ENCODE peak calls at places on chromosomes 4 and X, in four cellular contexts. One of them, this sample, is unnamed.

GRCh38 chr4:82694892-82695291 is 103.7 kb downstream of the SCD5 start:
- DNase-seq in stimulated activated naive CD8-positive, alpha-beta T cell treated with anti-CD3 and anti-CD28 coated beads, Interleukin-15, Interleukin-2, amounts not matched to agents 100 U/mL and 50 U/mL, for 24 hours: no peak
- DNase-seq in SW480: no peak
- DNase-seq in stimulated activated CD4-positive, alpha-beta T cell treated with anti-CD3 and anti-CD28 coated beads, Interleukin-4, amount 100 ng/mL, for 1 hour: no peak
- DNase-seq in this sample: no peak

GRCh38 chr4:77911842-77912450 is 49.3 kb downstream of the MRPL1 start:
- DNase-seq in SW480: no peak
- DNase-seq in stimulated activated CD4-positive, alpha-beta T cell treated with anti-CD3 and anti-CD28 coated beads, Interleukin-4, amount 100 ng/mL, for 1 hour: no peak
- DNase-seq in stimulated activated naive CD8-positive, alpha-beta T cell treated with anti-CD3 and anti-CD28 coated beads, Interleukin-15, Interleukin-2, amounts not matched to agents 100 U/mL and 50 U/mL, for 24 hours: no peak
- DNase-seq in this sample: no peak

GRCh38 chr4:101155859-101156430 is 191.4 kb downstream of the PPP3CA start:
- DNase-seq in stimulated activated naive CD8-positive, alpha-beta T cell treated with anti-CD3 and anti-CD28 coated beads, Interleukin-15, Interleukin-2, amounts not matched to agents 100 U/mL and 50 U/mL, for 24 hours: no peak
- DNase-seq in stimulated activated CD4-positive, alpha-beta T cell treated with anti-CD3 and anti-CD28 coated beads, Interleukin-4, amount 100 ng/mL, for 1 hour: no peak
- DNase-seq in SW480: no peak
- DNase-seq in this sample: no peak

GRCh38 chr4:14783011-14783877 is 219.0 kb upstream of the CPEB2 start:
- DNase-seq in stimulated activated CD4-positive, alpha-beta T cell treated with anti-CD3 and anti-CD28 coated beads, Interleukin-4, amount 100 ng/mL, for 1 hour: no peak
- DNase-seq in SW480: peak; percentile 39
- DNase-seq in stimulated activated naive CD8-positive, alpha-beta T cell treated with anti-CD3 and anti-CD28 coated beads, Interleukin-15, Interleukin-2, amounts not matched to agents 100 U/mL and 50 U/mL, for 24 hours: peak; percentile 50
- DNase-seq in this sample: no peak

GRCh38 chrX:105706041-105706440 is 116.3 kb upstream of the NRK start:
- DNase-seq in stimulated activated CD4-positive, alpha-beta T cell treated with anti-CD3 and anti-CD28 coated beads, Interleukin-4, amount 100 ng/mL, for 1 hour: no peak
- DNase-seq in SW480: no peak
- DNase-seq in stimulated activated naive CD8-positive, alpha-beta T cell treated with anti-CD3 and anti-CD28 coated beads, Interleukin-15, Interleukin-2, amounts not matched to agents 100 U/mL and 50 U/mL, for 24 hours: no peak
- DNase-seq in this sample: no peak

GRCh38 chr4:173040200-173040599 is 128.4 kb upstream of the GALNT7 start:
- DNase-seq in SW480: no peak
- DNase-seq in stimulated activated CD4-positive, alpha-beta T cell treated with anti-CD3 and anti-CD28 coated beads, Interleukin-4, amount 100 ng/mL, for 1 hour: no peak
- DNase-seq in stimulated activated naive CD8-positive, alpha-beta T cell treated with anti-CD3 and anti-CD28 coated beads, Interleukin-15, Interleukin-2, amounts not matched to agents 100 U/mL and 50 U/mL, for 24 hours: no peak
- DNase-seq in this sample: no peak

GRCh38 chr4:7798215-7798995 is 141.3 kb downstream of the AFAP1 start:
- DNase-seq in SW480: no peak
- DNase-seq in stimulated activated naive CD8-positive, alpha-beta T cell treated with anti-CD3 and anti-CD28 coated beads, Interleukin-15, Interleukin-2, amounts not matched to agents 100 U/mL and 50 U/mL, for 24 hours: no peak
- DNase-seq in stimulated activated CD4-positive, alpha-beta T cell treated with anti-CD3 and anti-CD28 coated beads, Interleukin-4, amount 100 ng/mL, for 1 hour: no peak
- DNase-seq in this sample: no peak

GRCh38 chrX:46610070-46610658 is 36.6 kb downstream of the CHST7 start:
- DNase-seq in SW480: no peak
- DNase-seq in stimulated activated CD4-positive, alpha-beta T cell treated with anti-CD3 and anti-CD28 coated beads, Interleukin-4, amount 100 ng/mL, for 1 hour: no peak
- DNase-seq in stimulated activated naive CD8-positive, alpha-beta T cell treated with anti-CD3 and anti-CD28 coated beads, Interleukin-15, Interleukin-2, amounts not matched to agents 100 U/mL and 50 U/mL, for 24 hours: no peak
- DNase-seq in this sample: no peak

GRCh38 chr4:169665039-169665732 is 44.8 kb downstream of the CLCN3 start:
- DNase-seq in stimulated activated naive CD8-positive, alpha-beta T cell treated with anti-CD3 and anti-CD28 coated beads, Interleukin-15, Interleukin-2, amounts not matched to agents 100 U/mL and 50 U/mL, for 24 hours: no peak
- DNase-seq in SW480: no peak
- DNase-seq in stimulated activated CD4-positive, alpha-beta T cell treated with anti-CD3 and anti-CD28 coated beads, Interleukin-4, amount 100 ng/mL, for 1 hour: no peak
- DNase-seq in this sample: no peak

GRCh38 chrX:100417671-100418070 is 7.6 kb upstream of the PCDH19 start:
- DNase-seq in SW480: no peak
- DNase-seq in stimulated activated naive CD8-positive, alpha-beta T cell treated with anti-CD3 and anti-CD28 coated beads, Interleukin-15, Interleukin-2, amounts not matched to agents 100 U/mL and 50 U/mL, for 24 hours: no peak
- DNase-seq in stimulated activated CD4-positive, alpha-beta T cell treated with anti-CD3 and anti-CD28 coated beads, Interleukin-4, amount 100 ng/mL, for 1 hour: no peak
- DNase-seq in this sample: no peak

GRCh38 chr4:7295917-7296660 is 103.8 kb downstream of the SORCS2 start:
- DNase-seq in stimulated activated CD4-positive, alpha-beta T cell treated with anti-CD3 and anti-CD28 coated beads, Interleukin-4, amount 100 ng/mL, for 1 hour: no peak
- DNase-seq in stimulated activated naive CD8-positive, alpha-beta T cell treated with anti-CD3 and anti-CD28 coated beads, Interleukin-15, Interleukin-2, amounts not matched to agents 100 U/mL and 50 U/mL, for 24 hours: peak; percentile 27
- DNase-seq in SW480: peak; percentile 11
- DNase-seq in this sample: no peak

GRCh38 chrX:129714581-129714980 is 24.2 kb upstream of the XPNPEP2 start:
- DNase-seq in stimulated activated CD4-positive, alpha-beta T cell treated with anti-CD3 and anti-CD28 coated beads, Interleukin-4, amount 100 ng/mL, for 1 hour: no peak
- DNase-seq in SW480: no peak
- DNase-seq in stimulated activated naive CD8-positive, alpha-beta T cell treated with anti-CD3 and anti-CD28 coated beads, Interleukin-15, Interleukin-2, amounts not matched to agents 100 U/mL and 50 U/mL, for 24 hours: no peak
- DNase-seq in this sample: no peak

GRCh38 chrX:13845721-13846378 is 29.0 kb upstream of the GPM6B start:
- DNase-seq in stimulated activated CD4-positive, alpha-beta T cell treated with anti-CD3 and anti-CD28 coated beads, Interleukin-4, amount 100 ng/mL, for 1 hour: no peak
- DNase-seq in stimulated activated naive CD8-positive, alpha-beta T cell treated with anti-CD3 and anti-CD28 coated beads, Interleukin-15, Interleukin-2, amounts not matched to agents 100 U/mL and 50 U/mL, for 24 hours: no peak
- DNase-seq in SW480: no peak
- DNase-seq in this sample: no peak

GRCh38 chrX:14029425-14030247 is at the start of gene GEMIN8:
- DNase-seq in stimulated activated naive CD8-positive, alpha-beta T cell treated with anti-CD3 and anti-CD28 coated beads, Interleukin-15, Interleukin-2, amounts not matched to agents 100 U/mL and 50 U/mL, for 24 hours: peak; percentile 82
- DNase-seq in SW480: peak; percentile 84
- DNase-seq in stimulated activated CD4-positive, alpha-beta T cell treated with anti-CD3 and anti-CD28 coated beads, Interleukin-4, amount 100 ng/mL, for 1 hour: peak; percentile 82
- DNase-seq in this sample: peak; percentile 71

GRCh38 chr4:91127891-91128290 is 1000.7 kb downstream of the CCSER1 start:
- DNase-seq in stimulated activated CD4-positive, alpha-beta T cell treated with anti-CD3 and anti-CD28 coated beads, Interleukin-4, amount 100 ng/mL, for 1 hour: no peak
- DNase-seq in stimulated activated naive CD8-positive, alpha-beta T cell treated with anti-CD3 and anti-CD28 coated beads, Interleukin-15, Interleukin-2, amounts not matched to agents 100 U/mL and 50 U/mL, for 24 hours: no peak
- DNase-seq in SW480: no peak
- DNase-seq in this sample: no peak

GRCh38 chr4:7073526-7074390 is 5.9 kb upstream of the GRPEL1 start:
- DNase-seq in SW480: peak; percentile 71
- DNase-seq in stimulated activated CD4-positive, alpha-beta T cell treated with anti-CD3 and anti-CD28 coated beads, Interleukin-4, amount 100 ng/mL, for 1 hour: no peak
- DNase-seq in stimulated activated naive CD8-positive, alpha-beta T cell treated with anti-CD3 and anti-CD28 coated beads, Interleukin-15, Interleukin-2, amounts not matched to agents 100 U/mL and 50 U/mL, for 24 hours: no peak
- DNase-seq in this sample: peak; percentile 77

GRCh38 chr4:8917868-8918783 is 46.5 kb upstream of the HMX1 start:
- DNase-seq in SW480: peak; percentile 37
- DNase-seq in stimulated activated CD4-positive, alpha-beta T cell treated with anti-CD3 and anti-CD28 coated beads, Interleukin-4, amount 100 ng/mL, for 1 hour: peak; percentile 65
- DNase-seq in stimulated activated naive CD8-positive, alpha-beta T cell treated with anti-CD3 and anti-CD28 coated beads, Interleukin-15, Interleukin-2, amounts not matched to agents 100 U/mL and 50 U/mL, for 24 hours: peak; percentile 79
- DNase-seq in this sample: peak; percentile 23

GRCh38 chr4:41070516-41071281 is 143.6 kb downstream of the APBB2 start:
- DNase-seq in stimulated activated CD4-positive, alpha-beta T cell treated with anti-CD3 and anti-CD28 coated beads, Interleukin-4, amount 100 ng/mL, for 1 hour: no peak
- DNase-seq in SW480: no peak
- DNase-seq in stimulated activated naive CD8-positive, alpha-beta T cell treated with anti-CD3 and anti-CD28 coated beads, Interleukin-15, Interleukin-2, amounts not matched to agents 100 U/mL and 50 U/mL, for 24 hours: no peak
- DNase-seq in this sample: no peak

GRCh38 chrX:151359931-151360871 is 36.8 kb upstream of the VMA21 start:
- DNase-seq in stimulated activated naive CD8-positive, alpha-beta T cell treated with anti-CD3 and anti-CD28 coated beads, Interleukin-15, Interleukin-2, amounts not matched to agents 100 U/mL and 50 U/mL, for 24 hours: peak; percentile 64
- DNase-seq in SW480: peak; percentile 29
- DNase-seq in stimulated activated CD4-positive, alpha-beta T cell treated with anti-CD3 and anti-CD28 coated beads, Interleukin-4, amount 100 ng/mL, for 1 hour: peak; percentile 45
- DNase-seq in this sample: peak; percentile 0

GRCh38 chr4:3879681-3880594 is 113.8 kb downstream of the ADRA2C start:
- DNase-seq in stimulated activated CD4-positive, alpha-beta T cell treated with anti-CD3 and anti-CD28 coated beads, Interleukin-4, amount 100 ng/mL, for 1 hour: peak; percentile 10
- DNase-seq in SW480: no peak
- DNase-seq in stimulated activated naive CD8-positive, alpha-beta T cell treated with anti-CD3 and anti-CD28 coated beads, Interleukin-15, Interleukin-2, amounts not matched to agents 100 U/mL and 50 U/mL, for 24 hours: peak; percentile 16
- DNase-seq in this sample: no peak

GRCh38 chrX:150207733-150208132 is 155.4 kb upstream of the MAMLD1 start:
- DNase-seq in SW480: no peak
- DNase-seq in stimulated activated naive CD8-positive, alpha-beta T cell treated with anti-CD3 and anti-CD28 coated beads, Interleukin-15, Interleukin-2, amounts not matched to agents 100 U/mL and 50 U/mL, for 24 hours: no peak
- DNase-seq in stimulated activated CD4-positive, alpha-beta T cell treated with anti-CD3 and anti-CD28 coated beads, Interleukin-4, amount 100 ng/mL, for 1 hour: no peak
- DNase-seq in this sample: no peak